ENCODE peak calls at places on chromosomes 7 and 10, in five cellular contexts. One of them, this sample, is unnamed.

GRCh38 chr7:156612930-156613329 is 27.6 kb upstream of the RNF32 start:
- DNase-seq in C1 segment of cervical spinal cord: no peak
- DNase-seq in HL-60: peak
- DNase-seq in left ventricle myocardium inferior: no peak
- DNase-seq in HuH-7: no peak
- DNase-seq in this sample: no peak

GRCh38 chr10:637771-638195 is 51.7 kb downstream of the DIP2C start:
- DNase-seq in HL-60: no peak
- DNase-seq in HuH-7: no peak
- DNase-seq in C1 segment of cervical spinal cord: peak
- DNase-seq in left ventricle myocardium inferior: no peak
- DNase-seq in this sample: no peak

GRCh38 chr10:74825371-74826141 is 844 bp upstream of the KAT6B start:
- DNase-seq in HuH-7: peak
- DNase-seq in C1 segment of cervical spinal cord: peak
- DNase-seq in HL-60: peak
- DNase-seq in left ventricle myocardium inferior: peak
- DNase-seq in this sample: peak

GRCh38 chr7:31126976-31127375 is 74.9 kb downstream of the ADCYAP1R1 start:
- DNase-seq in HL-60: no peak
- DNase-seq in left ventricle myocardium inferior: no peak
- DNase-seq in HuH-7: no peak
- DNase-seq in C1 segment of cervical spinal cord: no peak
- DNase-seq in this sample: no peak

GRCh38 chr7:158976468-158976848 is 120.1 kb downstream of the DYNC2I1 start:
- DNase-seq in C1 segment of cervical spinal cord: no peak
- DNase-seq in HuH-7: no peak
- DNase-seq in HL-60: no peak
- DNase-seq in left ventricle myocardium inferior: no peak
- DNase-seq in this sample: no peak

GRCh38 chr10:23448802-23449570 is 10.1 kb downstream of the OTUD1 start:
- DNase-seq in HuH-7: no peak
- DNase-seq in left ventricle myocardium inferior: no peak
- DNase-seq in HL-60: peak
- DNase-seq in C1 segment of cervical spinal cord: no peak
- DNase-seq in this sample: no peak

GRCh38 chr7:157554393-157555238 is 217.8 kb downstream of the DNAJB6 start:
- DNase-seq in HuH-7: no peak
- DNase-seq in left ventricle myocardium inferior: no peak
- DNase-seq in HL-60: no peak
- DNase-seq in C1 segment of cervical spinal cord: no peak
- DNase-seq in this sample: no peak

GRCh38 chr10:114751856-114752255 is 69.7 kb upstream of the FHIP2A start:
- DNase-seq in left ventricle myocardium inferior: no peak
- DNase-seq in C1 segment of cervical spinal cord: no peak
- DNase-seq in HuH-7: no peak
- DNase-seq in HL-60: no peak
- DNase-seq in this sample: no peak

GRCh38 chr7:53602817-53603418 is 567.5 kb downstream of the POM121L12 start:
- DNase-seq in HuH-7: no peak
- DNase-seq in left ventricle myocardium inferior: no peak
- DNase-seq in HL-60: no peak
- DNase-seq in C1 segment of cervical spinal cord: no peak
- DNase-seq in this sample: peak

GRCh38 chr7:55432937-55433784 is 68.0 kb downstream of the LANCL2 start:
- DNase-seq in C1 segment of cervical spinal cord: peak
- DNase-seq in HuH-7: peak
- DNase-seq in left ventricle myocardium inferior: no peak
- DNase-seq in HL-60: peak
- DNase-seq in this sample: peak

GRCh38 chr10:48523820-48524758 is 80.8 kb downstream of the ARHGAP22 start:
- DNase-seq in HL-60: peak
- DNase-seq in C1 segment of cervical spinal cord: no peak
- DNase-seq in left ventricle myocardium inferior: no peak
- DNase-seq in HuH-7: peak
- DNase-seq in this sample: peak

This sample was measured in Caco-2.